ENCODE peak calls at places on chromosome 11, in seven cellular contexts. One of them, this sample, is unnamed.

GRCh38 chr11:43989162-43989961 is 46.9 kb downstream of the C11orf96 start:
- DNase-seq in esophagus squamous epithelium: no peak
- DNase-seq in HTR-8/SVneo: no peak
- DNase-seq in AG08395: no peak
- DNase-seq in hepatic stellate cell: peak
- DNase-seq in stomach: no peak
- DNase-seq in stromal cell of bone marrow: no peak
- DNase-seq in this sample: no peak

GRCh38 chr11:111922803-111923202 is 4.1 kb downstream of the C11orf52 start:
- DNase-seq in hepatic stellate cell: no peak
- DNase-seq in AG08395: peak
- DNase-seq in esophagus squamous epithelium: no peak
- DNase-seq in HTR-8/SVneo: no peak
- DNase-seq in stomach: peak
- DNase-seq in stromal cell of bone marrow: peak
- DNase-seq in this sample: peak

GRCh38 chr11:63985812-63986155 is 454 bp upstream of the OTUB1 start:
- DNase-seq in stomach: no peak
- DNase-seq in stromal cell of bone marrow: no peak
- DNase-seq in AG08395: peak
- DNase-seq in esophagus squamous epithelium: no peak
- DNase-seq in hepatic stellate cell: no peak
- DNase-seq in HTR-8/SVneo: no peak
- DNase-seq in this sample: no peak

GRCh38 chr11:4180441-4181183 is 86.0 kb downstream of the RRM1 start:
- DNase-seq in stromal cell of bone marrow: no peak
- DNase-seq in hepatic stellate cell: no peak
- DNase-seq in AG08395: no peak
- DNase-seq in HTR-8/SVneo: no peak
- DNase-seq in stomach: no peak
- DNase-seq in esophagus squamous epithelium: no peak
- DNase-seq in this sample: no peak

GRCh38 chr11:113114452-113115027 is 153.3 kb downstream of the NCAM1 start:
- DNase-seq in AG08395: peak
- DNase-seq in hepatic stellate cell: no peak
- DNase-seq in stomach: peak
- DNase-seq in esophagus squamous epithelium: no peak
- DNase-seq in HTR-8/SVneo: peak
- DNase-seq in stromal cell of bone marrow: peak
- DNase-seq in this sample: peak

GRCh38 chr11:44605068-44605708 is 39.7 kb downstream of the CD82 start:
- DNase-seq in stomach: no peak
- DNase-seq in HTR-8/SVneo: no peak
- DNase-seq in esophagus squamous epithelium: no peak
- DNase-seq in hepatic stellate cell: no peak
- DNase-seq in stromal cell of bone marrow: no peak
- DNase-seq in AG08395: no peak
- DNase-seq in this sample: no peak

GRCh38 chr11:12284321-12285050 is 92.9 kb upstream of the PARVA start:
- DNase-seq in stomach: peak
- DNase-seq in stromal cell of bone marrow: peak
- DNase-seq in AG08395: peak
- DNase-seq in hepatic stellate cell: no peak
- DNase-seq in HTR-8/SVneo: no peak
- DNase-seq in esophagus squamous epithelium: no peak
- DNase-seq in this sample: peak

GRCh38 chr11:47318166-47318565 is 34.3 kb downstream of the MYBPC3 start:
- DNase-seq in AG08395: no peak
- DNase-seq in hepatic stellate cell: no peak
- DNase-seq in HTR-8/SVneo: no peak
- DNase-seq in stromal cell of bone marrow: no peak
- DNase-seq in esophagus squamous epithelium: no peak
- DNase-seq in stomach: no peak
- DNase-seq in this sample: no peak

GRCh38 chr11:8488395-8488794 is 105.6 kb downstream of the STK33 start:
- DNase-seq in hepatic stellate cell: no peak
- DNase-seq in stomach: no peak
- DNase-seq in stromal cell of bone marrow: no peak
- DNase-seq in HTR-8/SVneo: no peak
- DNase-seq in esophagus squamous epithelium: no peak
- DNase-seq in AG08395: no peak
- DNase-seq in this sample: no peak

GRCh38 chr11:46382644-46383403 is 1.4 kb downstream of the MDK start:
- DNase-seq in stromal cell of bone marrow: no peak
- DNase-seq in esophagus squamous epithelium: no peak
- DNase-seq in AG08395: peak
- DNase-seq in HTR-8/SVneo: peak
- DNase-seq in hepatic stellate cell: peak
- DNase-seq in stomach: no peak
- DNase-seq in this sample: peak

GRCh38 chr11:118401151-118401879 is at the start of gene ATP5MG:
- DNase-seq in stomach: peak
- DNase-seq in esophagus squamous epithelium: peak
- DNase-seq in hepatic stellate cell: peak
- DNase-seq in HTR-8/SVneo: peak
- DNase-seq in stromal cell of bone marrow: peak
- DNase-seq in AG08395: peak
- DNase-seq in this sample: peak

GRCh38 chr11:71129624-71130023 is 122.8 kb downstream of the SHANK2 start:
- DNase-seq in hepatic stellate cell: no peak
- DNase-seq in esophagus squamous epithelium: no peak
- DNase-seq in stromal cell of bone marrow: peak
- DNase-seq in HTR-8/SVneo: no peak
- DNase-seq in stomach: no peak
- DNase-seq in AG08395: peak
- DNase-seq in this sample: peak

GRCh38 chr11:57230797-57231538 is 6.1 kb downstream of the APLNR start:
- DNase-seq in stomach: no peak
- DNase-seq in hepatic stellate cell: no peak
- DNase-seq in HTR-8/SVneo: no peak
- DNase-seq in stromal cell of bone marrow: peak
- DNase-seq in esophagus squamous epithelium: no peak
- DNase-seq in AG08395: no peak
- DNase-seq in this sample: no peak

GRCh38 chr11:36300651-36301050 is 4.6 kb downstream of the PRR5L start:
- DNase-seq in AG08395: peak
- DNase-seq in esophagus squamous epithelium: no peak
- DNase-seq in HTR-8/SVneo: no peak
- DNase-seq in stomach: peak
- DNase-seq in stromal cell of bone marrow: no peak
- DNase-seq in hepatic stellate cell: no peak
- DNase-seq in this sample: no peak

GRCh38 chr11:58058276-58059010 is 27.7 kb downstream of the OR6Q1 start:
- DNase-seq in stomach: peak
- DNase-seq in AG08395: no peak
- DNase-seq in esophagus squamous epithelium: no peak
- DNase-seq in stromal cell of bone marrow: no peak
- DNase-seq in HTR-8/SVneo: no peak
- DNase-seq in hepatic stellate cell: no peak
- DNase-seq in this sample: no peak

GRCh38 chr11:2818021-2818420 is 67.6 kb downstream of the CDKN1C start:
- DNase-seq in stromal cell of bone marrow: no peak
- DNase-seq in stomach: no peak
- DNase-seq in esophagus squamous epithelium: no peak
- DNase-seq in HTR-8/SVneo: no peak
- DNase-seq in AG08395: no peak
- DNase-seq in hepatic stellate cell: no peak
- DNase-seq in this sample: no peak

GRCh38 chr11:10858505-10859360 is 880 bp upstream of the ZBED5 start:
- DNase-seq in HTR-8/SVneo: peak
- DNase-seq in stromal cell of bone marrow: no peak
- DNase-seq in hepatic stellate cell: peak
- DNase-seq in stomach: peak
- DNase-seq in AG08395: peak
- DNase-seq in esophagus squamous epithelium: no peak
- DNase-seq in this sample: peak

GRCh38 chr11:61037694-61038093 is 64.6 kb upstream of the CD5 start:
- DNase-seq in esophagus squamous epithelium: no peak
- DNase-seq in stomach: peak
- DNase-seq in HTR-8/SVneo: no peak
- DNase-seq in AG08395: no peak
- DNase-seq in hepatic stellate cell: no peak
- DNase-seq in stromal cell of bone marrow: peak
- DNase-seq in this sample: no peak

GRCh38 chr11:117704416-117705150 is 92.4 kb downstream of the DSCAML1 start:
- DNase-seq in stomach: no peak
- DNase-seq in stromal cell of bone marrow: no peak
- DNase-seq in AG08395: no peak
- DNase-seq in HTR-8/SVneo: no peak
- DNase-seq in esophagus squamous epithelium: no peak
- DNase-seq in hepatic stellate cell: no peak
- DNase-seq in this sample: no peak

GRCh38 chr11:72250661-72251465 is 6.9 kb upstream of the PHOX2A start:
- DNase-seq in stromal cell of bone marrow: no peak
- DNase-seq in AG08395: no peak
- DNase-seq in stomach: no peak
- DNase-seq in hepatic stellate cell: no peak
- DNase-seq in HTR-8/SVneo: no peak
- DNase-seq in esophagus squamous epithelium: no peak
- DNase-seq in this sample: no peak

GRCh38 chr11:128165572-128165971 is 421.8 kb downstream of the ETS1 start:
- DNase-seq in hepatic stellate cell: no peak
- DNase-seq in stromal cell of bone marrow: no peak
- DNase-seq in AG08395: no peak
- DNase-seq in esophagus squamous epithelium: no peak
- DNase-seq in HTR-8/SVneo: no peak
- DNase-seq in stomach: no peak
- DNase-seq in this sample: no peak

GRCh38 chr11:130890039-130890745 is 26.1 kb downstream of the SNX19 start:
- DNase-seq in stomach: no peak
- DNase-seq in HTR-8/SVneo: no peak
- DNase-seq in hepatic stellate cell: no peak
- DNase-seq in AG08395: no peak
- DNase-seq in stromal cell of bone marrow: no peak
- DNase-seq in esophagus squamous epithelium: no peak
- DNase-seq in this sample: no peak

GRCh38 chr11:44645832-44646231 is 80.4 kb downstream of the CD82 start:
- DNase-seq in stomach: no peak
- DNase-seq in HTR-8/SVneo: no peak
- DNase-seq in hepatic stellate cell: no peak
- DNase-seq in esophagus squamous epithelium: no peak
- DNase-seq in AG08395: no peak
- DNase-seq in stromal cell of bone marrow: no peak
- DNase-seq in this sample: no peak

GRCh38 chr11:128299132-128299726 is 288.1 kb downstream of the ETS1 start:
- DNase-seq in stromal cell of bone marrow: peak
- DNase-seq in esophagus squamous epithelium: no peak
- DNase-seq in stomach: no peak
- DNase-seq in AG08395: peak
- DNase-seq in hepatic stellate cell: no peak
- DNase-seq in HTR-8/SVneo: no peak
- DNase-seq in this sample: peak

GRCh38 chr11:12110714-12111481 is 508 bp downstream of the MICAL2 start:
- DNase-seq in esophagus squamous epithelium: no peak
- DNase-seq in AG08395: no peak
- DNase-seq in stomach: no peak
- DNase-seq in hepatic stellate cell: no peak
- DNase-seq in stromal cell of bone marrow: no peak
- DNase-seq in HTR-8/SVneo: no peak
- DNase-seq in this sample: no peak

GRCh38 chr11:95501761-95502266 is 270.8 kb upstream of the SESN3 start:
- DNase-seq in AG08395: no peak
- DNase-seq in stomach: no peak
- DNase-seq in stromal cell of bone marrow: no peak
- DNase-seq in esophagus squamous epithelium: no peak
- DNase-seq in hepatic stellate cell: no peak
- DNase-seq in HTR-8/SVneo: no peak
- DNase-seq in this sample: no peak

GRCh38 chr11:17443926-17444690 is 32.5 kb downstream of the ABCC8 start:
- DNase-seq in stromal cell of bone marrow: no peak
- DNase-seq in stomach: no peak
- DNase-seq in esophagus squamous epithelium: no peak
- DNase-seq in AG08395: no peak
- DNase-seq in hepatic stellate cell: no peak
- DNase-seq in HTR-8/SVneo: no peak
- DNase-seq in this sample: no peak

GRCh38 chr11:122861631-122862030 is 20.9 kb upstream of the JHY start:
- DNase-seq in hepatic stellate cell: no peak
- DNase-seq in AG08395: no peak
- DNase-seq in stromal cell of bone marrow: no peak
- DNase-seq in esophagus squamous epithelium: no peak
- DNase-seq in HTR-8/SVneo: no peak
- DNase-seq in stomach: no peak
- DNase-seq in this sample: no peak